ENCODE peak calls at places on chromosomes 7 and 10, in six cellular contexts. One of them, this sample, is unnamed. For H3K4me1, the result is how much of the 10 kb centered on the place peaks cover.

GRCh38 chr10:47092822-47093221 is 181.6 kb downstream of the PTPN20 start:
- DNase-seq in suprapubic skin: no peak
- DNase-seq in spleen: no peak
- DNase-seq in IMR-90: no peak
- DNase-seq in A549: no peak
- DNase-seq in gastrocnemius medialis: peak
- DNase-seq in this sample: no peak

GRCh38 chr10:36730316-36730715 is 395.1 kb upstream of the ANKRD30A start:
- DNase-seq in gastrocnemius medialis: no peak
- DNase-seq in suprapubic skin: no peak
- DNase-seq in spleen: no peak
- DNase-seq in A549: no peak
- DNase-seq in IMR-90: peak
- DNase-seq in this sample: no peak

GRCh38 chr7:47578581-47579270 is 3.2 kb downstream of the TNS3 start:
- DNase-seq in gastrocnemius medialis: no peak
- DNase-seq in suprapubic skin: no peak
- DNase-seq in IMR-90: peak
- DNase-seq in A549: no peak
- DNase-seq in spleen: no peak
- DNase-seq in this sample: no peak

GRCh38 chr7:149887311-149887710 is 13.5 kb downstream of the ATP6V0E2 start:
- DNase-seq in gastrocnemius medialis: no peak
- DNase-seq in suprapubic skin: no peak
- DNase-seq in spleen: no peak
- DNase-seq in A549: no peak
- DNase-seq in IMR-90: no peak
- DNase-seq in this sample: no peak

GRCh38 chr7:2159176-2159520 is 73.6 kb downstream of the MAD1L1 start:
- DNase-seq in suprapubic skin: peak
- DNase-seq in A549: no peak
- DNase-seq in spleen: peak
- DNase-seq in gastrocnemius medialis: no peak
- DNase-seq in IMR-90: no peak
- DNase-seq in this sample: peak

GRCh38 chr7:122679813-122680212 is 19.1 kb downstream of the RNF133 start:
- DNase-seq in IMR-90: no peak
- DNase-seq in spleen: no peak
- DNase-seq in gastrocnemius medialis: no peak
- DNase-seq in A549: no peak
- DNase-seq in suprapubic skin: no peak
- DNase-seq in this sample: no peak

GRCh38 chr7:1968397-1969111 is 264.2 kb downstream of the MAD1L1 start:
- DNase-seq in A549: no peak
- DNase-seq in spleen: peak
- DNase-seq in gastrocnemius medialis: no peak
- DNase-seq in suprapubic skin: no peak
- DNase-seq in IMR-90: no peak
- DNase-seq in this sample: no peak

GRCh38 chr10:106175760-106176377 is 988.6 kb downstream of the SORCS1 start:
- DNase-seq in A549: no peak
- DNase-seq in suprapubic skin: no peak
- DNase-seq in spleen: no peak
- DNase-seq in gastrocnemius medialis: no peak
- DNase-seq in IMR-90: no peak
- DNase-seq in this sample: no peak

GRCh38 chr7:51234139-51234538 is 82.5 kb downstream of the COBL start:
- DNase-seq in gastrocnemius medialis: peak
- DNase-seq in IMR-90: no peak
- DNase-seq in A549: no peak
- DNase-seq in spleen: no peak
- DNase-seq in suprapubic skin: no peak
- DNase-seq in this sample: no peak

GRCh38 chr7:128352138-128352537 is 8.4 kb upstream of the RBM28 start:
- DNase-seq in suprapubic skin: no peak
- DNase-seq in gastrocnemius medialis: no peak
- DNase-seq in A549: no peak
- DNase-seq in IMR-90: peak
- DNase-seq in spleen: peak
- DNase-seq in this sample: no peak
- TF ChIP-seq CTCF in suprapubic skin: no peak
- TF ChIP-seq CTCF in gastrocnemius medialis: peak
- TF ChIP-seq CTCF in A549: no peak
- TF ChIP-seq CTCF in IMR-90: peak
- TF ChIP-seq CTCF in spleen: peak
- TF ChIP-seq CTCF in this sample: peak

GRCh38 chr7:20835111-20835750 is 48.5 kb upstream of the SP8 start:
- DNase-seq in IMR-90: no peak
- DNase-seq in gastrocnemius medialis: no peak
- DNase-seq in spleen: no peak
- DNase-seq in suprapubic skin: no peak
- DNase-seq in A549: no peak
- DNase-seq in this sample: no peak
- TF ChIP-seq POLR2A in IMR-90: no peak
- TF ChIP-seq POLR2A in gastrocnemius medialis: no peak
- TF ChIP-seq POLR2A in spleen: no peak
- TF ChIP-seq POLR2A in suprapubic skin: no peak
- TF ChIP-seq POLR2A in A549: no peak
- TF ChIP-seq POLR2A in this sample: no peak

GRCh38 chr7:150973571-150974451 is 4.3 kb downstream of the KCNH2 start:
- DNase-seq in IMR-90: no peak
- DNase-seq in gastrocnemius medialis: no peak
- DNase-seq in suprapubic skin: no peak
- DNase-seq in A549: no peak
- DNase-seq in spleen: peak
- DNase-seq in this sample: peak

GRCh38 chr7:150976529-150977381 is 1.4 kb downstream of the KCNH2 start:
- DNase-seq in gastrocnemius medialis: no peak
- DNase-seq in A549: no peak
- DNase-seq in IMR-90: no peak
- DNase-seq in suprapubic skin: no peak
- DNase-seq in spleen: no peak
- DNase-seq in this sample: peak

GRCh38 chr7:150977382-150978135 is 562 bp downstream of the KCNH2 start:
- DNase-seq in suprapubic skin: no peak
- DNase-seq in IMR-90: no peak
- DNase-seq in spleen: no peak
- DNase-seq in A549: no peak
- DNase-seq in gastrocnemius medialis: no peak
- DNase-seq in this sample: no peak

GRCh38 chr7:150974468-150975391 is 3.4 kb downstream of the KCNH2 start:
- DNase-seq in IMR-90: peak
- DNase-seq in suprapubic skin: no peak
- DNase-seq in gastrocnemius medialis: no peak
- DNase-seq in A549: peak
- DNase-seq in spleen: peak
- DNase-seq in this sample: peak

DNA sequence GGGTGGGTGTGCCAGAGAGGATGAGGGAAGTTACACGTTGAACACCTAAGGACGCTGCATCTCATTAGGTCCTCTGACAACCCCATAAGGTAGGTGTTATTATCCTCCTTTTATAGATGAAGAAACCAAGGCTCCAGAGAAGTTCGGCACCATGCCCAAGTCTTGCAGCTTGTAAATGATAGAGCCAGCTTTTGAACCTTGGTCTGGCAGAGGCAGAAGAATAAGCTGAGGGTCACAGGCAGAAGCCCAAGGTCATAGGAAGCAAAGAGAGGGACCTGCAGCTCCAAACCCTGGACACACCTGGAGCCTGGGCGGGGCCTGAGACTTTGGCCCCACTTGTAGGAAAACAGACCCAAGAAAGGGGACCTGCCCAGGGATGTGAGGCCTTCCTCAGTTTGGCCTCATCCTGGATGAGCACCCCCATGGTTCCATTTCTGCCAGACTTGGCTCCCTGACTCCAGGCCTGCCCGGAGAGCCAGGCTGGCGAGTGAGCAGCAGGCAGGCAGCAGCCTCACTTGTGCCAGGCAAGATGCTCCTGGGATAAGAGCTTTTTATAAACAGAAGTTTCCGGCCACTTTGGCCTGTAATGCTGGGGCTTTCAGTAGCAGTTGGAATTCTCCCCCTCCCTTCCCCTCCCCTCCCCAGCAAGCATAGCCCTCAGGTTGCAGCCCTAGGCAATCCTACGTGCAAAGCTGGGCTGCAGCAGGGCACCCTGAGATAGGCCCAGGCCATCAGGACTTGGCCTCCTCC is 2.4 kb downstream of the KCNH2 start:
- DNase-seq in IMR-90: no peak
- DNase-seq in gastrocnemius medialis: no peak
- DNase-seq in spleen: no peak
- DNase-seq in A549: no peak
- DNase-seq in suprapubic skin: no peak
- DNase-seq in this sample: no peak
- H3K4me1 ChIP-seq in IMR-90: under half
- H3K4me1 ChIP-seq in gastrocnemius medialis: under half
- H3K4me1 ChIP-seq in spleen: under half
- H3K4me1 ChIP-seq in A549: under half
- H3K4me1 ChIP-seq in suprapubic skin: under half
- H3K4me1 ChIP-seq in this sample: under half

GRCh38 chr10:48468866-48469511 is 135.9 kb downstream of the ARHGAP22 start:
- DNase-seq in IMR-90: no peak
- DNase-seq in gastrocnemius medialis: no peak
- DNase-seq in A549: no peak
- DNase-seq in suprapubic skin: peak
- DNase-seq in spleen: peak
- DNase-seq in this sample: no peak

GRCh38 chr10:48469516-48470020 is 135.3 kb downstream of the ARHGAP22 start:
- DNase-seq in IMR-90: no peak
- DNase-seq in spleen: no peak
- DNase-seq in suprapubic skin: peak
- DNase-seq in gastrocnemius medialis: no peak
- DNase-seq in A549: no peak
- DNase-seq in this sample: peak

GRCh38 chr10:48472670-48473069 is 132.2 kb downstream of the ARHGAP22 start:
- DNase-seq in IMR-90: no peak
- DNase-seq in suprapubic skin: no peak
- DNase-seq in spleen: no peak
- DNase-seq in gastrocnemius medialis: no peak
- DNase-seq in A549: no peak
- DNase-seq in this sample: no peak

GRCh38 chr10:48470115-48470892 is 134.6 kb downstream of the ARHGAP22 start:
- DNase-seq in A549: no peak
- DNase-seq in spleen: no peak
- DNase-seq in gastrocnemius medialis: no peak
- DNase-seq in suprapubic skin: peak
- DNase-seq in IMR-90: peak
- DNase-seq in this sample: no peak

GRCh38 chr10:48470893-48471805 is 133.7 kb downstream of the ARHGAP22 start:
- DNase-seq in spleen: peak
- DNase-seq in gastrocnemius medialis: no peak
- DNase-seq in IMR-90: peak
- DNase-seq in A549: no peak
- DNase-seq in suprapubic skin: peak
- DNase-seq in this sample: no peak
- TF ChIP-seq CTCF in spleen: no peak
- TF ChIP-seq CTCF in gastrocnemius medialis: no peak
- TF ChIP-seq CTCF in IMR-90: no peak
- TF ChIP-seq CTCF in A549: no peak
- TF ChIP-seq CTCF in suprapubic skin: no peak
- TF ChIP-seq CTCF in this sample: no peak

GRCh38 chr7:95632609-95633008 is 36.3 kb upstream of the PDK4 start:
- DNase-seq in suprapubic skin: no peak
- DNase-seq in IMR-90: peak
- DNase-seq in spleen: no peak
- DNase-seq in gastrocnemius medialis: no peak
- DNase-seq in A549: no peak
- DNase-seq in this sample: no peak
- TF ChIP-seq POLR2A in suprapubic skin: no peak
- TF ChIP-seq POLR2A in IMR-90: no peak
- TF ChIP-seq POLR2A in spleen: no peak
- TF ChIP-seq POLR2A in gastrocnemius medialis: no peak
- TF ChIP-seq POLR2A in A549: no peak
- TF ChIP-seq POLR2A in this sample: no peak

GRCh38 chr10:110296966-110297365 is 7.8 kb downstream of the SMNDC1 start:
- DNase-seq in spleen: no peak
- DNase-seq in suprapubic skin: no peak
- DNase-seq in A549: no peak
- DNase-seq in IMR-90: no peak
- DNase-seq in gastrocnemius medialis: no peak
- DNase-seq in this sample: no peak

GRCh38 chr10:110304394-110304779 is 333 bp downstream of the SMNDC1 start:
- DNase-seq in A549: no peak
- DNase-seq in spleen: peak
- DNase-seq in suprapubic skin: no peak
- DNase-seq in gastrocnemius medialis: no peak
- DNase-seq in IMR-90: no peak
- DNase-seq in this sample: no peak

GRCh38 chr10:110303681-110304080 is 1.0 kb downstream of the SMNDC1 start:
- DNase-seq in gastrocnemius medialis: no peak
- DNase-seq in IMR-90: no peak
- DNase-seq in A549: no peak
- DNase-seq in suprapubic skin: no peak
- DNase-seq in spleen: no peak
- DNase-seq in this sample: no peak

GRCh38 chr10:110304780-110305421 is at the start of gene SMNDC1:
- DNase-seq in A549: peak
- DNase-seq in gastrocnemius medialis: peak
- DNase-seq in spleen: peak
- DNase-seq in IMR-90: peak
- DNase-seq in suprapubic skin: peak
- DNase-seq in this sample: peak

GRCh38 chr10:110300486-110300986 is 4.2 kb downstream of the SMNDC1 start:
- DNase-seq in spleen: no peak
- DNase-seq in gastrocnemius medialis: no peak
- DNase-seq in A549: no peak
- DNase-seq in IMR-90: no peak
- DNase-seq in suprapubic skin: no peak
- DNase-seq in this sample: no peak
- H3K4me1 ChIP-seq in spleen: under half
- H3K4me1 ChIP-seq in gastrocnemius medialis: half or more
- H3K4me1 ChIP-seq in A549: under half
- H3K4me1 ChIP-seq in IMR-90: under half
- H3K4me1 ChIP-seq in suprapubic skin: under half
- H3K4me1 ChIP-seq in this sample: under half

DNA sequence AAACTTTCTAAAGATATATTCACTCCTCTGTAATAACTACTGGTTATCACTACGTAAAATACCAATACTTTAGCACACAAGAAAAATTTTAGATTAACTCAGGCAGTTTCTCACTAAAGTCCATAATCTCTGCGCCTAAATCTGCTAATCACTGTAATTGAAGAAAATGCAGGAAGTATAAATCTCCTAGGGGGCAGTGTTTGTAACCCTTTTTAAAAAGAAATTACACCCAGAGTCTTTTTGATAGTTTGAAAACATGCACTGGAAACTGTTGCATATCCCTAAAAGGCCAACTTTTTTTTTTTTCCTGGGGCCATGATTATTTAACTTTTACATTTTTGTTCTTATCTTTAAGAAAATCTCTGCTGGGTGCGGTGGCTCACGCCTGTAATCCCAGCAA is 209.6 kb downstream of the KIAA1217 start:
- DNase-seq in IMR-90: no peak
- DNase-seq in gastrocnemius medialis: no peak
- DNase-seq in A549: no peak
- DNase-seq in spleen: no peak
- DNase-seq in suprapubic skin: no peak
- DNase-seq in this sample: no peak
- TF ChIP-seq CTCF in IMR-90: peak
- TF ChIP-seq CTCF in gastrocnemius medialis: no peak
- TF ChIP-seq CTCF in A549: peak
- TF ChIP-seq CTCF in spleen: no peak
- TF ChIP-seq CTCF in suprapubic skin: no peak
- TF ChIP-seq CTCF in this sample: no peak

This sample was measured in uterus.